ENCODE peak calls at places on chromosomes 2 and 18, in six cellular contexts. One of them, this sample, is unnamed.

GRCh38 chr2:199704358-199705238 is 146.4 kb downstream of the FTCDNL1 start:
- DNase-seq in type B pancreatic cell: no peak
- DNase-seq in fibroblast of mammary gland: peak
- DNase-seq in AG04450: no peak
- DNase-seq in fibroblast of pulmonary artery: peak
- DNase-seq in glutamatergic neuron: peak
- DNase-seq in this sample: no peak

GRCh38 chr2:77816618-77817017 is 294.4 kb upstream of the LRRTM4 start:
- DNase-seq in type B pancreatic cell: no peak
- DNase-seq in fibroblast of mammary gland: no peak
- DNase-seq in AG04450: no peak
- DNase-seq in fibroblast of pulmonary artery: no peak
- DNase-seq in glutamatergic neuron: no peak
- DNase-seq in this sample: no peak

GRCh38 chr2:200944467-200945394 is 18.7 kb downstream of the ORC2 start:
- DNase-seq in type B pancreatic cell: no peak
- DNase-seq in fibroblast of mammary gland: peak
- DNase-seq in AG04450: peak
- DNase-seq in fibroblast of pulmonary artery: peak
- DNase-seq in glutamatergic neuron: no peak
- DNase-seq in this sample: no peak

GRCh38 chr18:36321636-36322407 is 24.3 kb downstream of the FHOD3 start:
- DNase-seq in type B pancreatic cell: peak
- DNase-seq in fibroblast of mammary gland: no peak
- DNase-seq in AG04450: no peak
- DNase-seq in fibroblast of pulmonary artery: peak
- DNase-seq in glutamatergic neuron: no peak
- DNase-seq in this sample: peak

GRCh38 chr18:38307919-38308318 is 742.3 kb upstream of the CELF4 start:
- DNase-seq in type B pancreatic cell: no peak
- DNase-seq in fibroblast of mammary gland: no peak
- DNase-seq in AG04450: no peak
- DNase-seq in fibroblast of pulmonary artery: no peak
- DNase-seq in glutamatergic neuron: no peak
- DNase-seq in this sample: no peak

GRCh38 chr2:216341151-216341550 is 31.1 kb downstream of the MARCHF4 start:
- DNase-seq in type B pancreatic cell: no peak
- DNase-seq in fibroblast of mammary gland: peak
- DNase-seq in AG04450: no peak
- DNase-seq in fibroblast of pulmonary artery: no peak
- DNase-seq in glutamatergic neuron: peak
- DNase-seq in this sample: no peak

GRCh38 chr18:80068571-80069272 is 34.5 kb downstream of the RBFA start:
- DNase-seq in type B pancreatic cell: no peak
- DNase-seq in fibroblast of mammary gland: no peak
- DNase-seq in AG04450: no peak
- DNase-seq in fibroblast of pulmonary artery: no peak
- DNase-seq in glutamatergic neuron: no peak
- DNase-seq in this sample: no peak

GRCh38 chr2:160322320-160322719 is 122.2 kb upstream of the ITGB6 start:
- DNase-seq in type B pancreatic cell: no peak
- DNase-seq in fibroblast of mammary gland: no peak
- DNase-seq in AG04450: no peak
- DNase-seq in fibroblast of pulmonary artery: no peak
- DNase-seq in glutamatergic neuron: no peak
- DNase-seq in this sample: no peak

GRCh38 chr2:127003028-127003800 is 103.7 kb downstream of the BIN1 start:
- DNase-seq in type B pancreatic cell: no peak
- DNase-seq in fibroblast of mammary gland: no peak
- DNase-seq in AG04450: no peak
- DNase-seq in fibroblast of pulmonary artery: no peak
- DNase-seq in glutamatergic neuron: no peak
- DNase-seq in this sample: no peak

GRCh38 chr2:180707867-180708205 is 272.6 kb upstream of the UBE2E3 start:
- DNase-seq in type B pancreatic cell: no peak
- DNase-seq in fibroblast of mammary gland: peak
- DNase-seq in AG04450: peak
- DNase-seq in fibroblast of pulmonary artery: peak
- DNase-seq in glutamatergic neuron: no peak
- DNase-seq in this sample: no peak

GRCh38 chr2:107325983-107326786 is 440.2 kb upstream of the ST6GAL2 start:
- DNase-seq in type B pancreatic cell: no peak
- DNase-seq in fibroblast of mammary gland: peak
- DNase-seq in AG04450: no peak
- DNase-seq in fibroblast of pulmonary artery: peak
- DNase-seq in glutamatergic neuron: no peak
- DNase-seq in this sample: no peak

GRCh38 chr2:95377724-95378123 is 24.8 kb upstream of the FAHD2A start:
- DNase-seq in type B pancreatic cell: no peak
- DNase-seq in fibroblast of mammary gland: no peak
- DNase-seq in AG04450: no peak
- DNase-seq in fibroblast of pulmonary artery: no peak
- DNase-seq in glutamatergic neuron: no peak
- DNase-seq in this sample: peak

GRCh38 chr2:95380280-95380679 is 22.2 kb upstream of the FAHD2A start:
- DNase-seq in type B pancreatic cell: no peak
- DNase-seq in fibroblast of mammary gland: no peak
- DNase-seq in AG04450: no peak
- DNase-seq in fibroblast of pulmonary artery: no peak
- DNase-seq in glutamatergic neuron: no peak
- DNase-seq in this sample: peak

GRCh38 chr2:95380731-95381130 is 21.8 kb upstream of the FAHD2A start:
- DNase-seq in type B pancreatic cell: no peak
- DNase-seq in fibroblast of mammary gland: no peak
- DNase-seq in AG04450: no peak
- DNase-seq in fibroblast of pulmonary artery: no peak
- DNase-seq in glutamatergic neuron: no peak
- DNase-seq in this sample: no peak

GRCh38 chr2:95381212-95382127 is 21.0 kb upstream of the FAHD2A start:
- DNase-seq in type B pancreatic cell: no peak
- DNase-seq in fibroblast of mammary gland: no peak
- DNase-seq in AG04450: no peak
- DNase-seq in fibroblast of pulmonary artery: no peak
- DNase-seq in glutamatergic neuron: no peak
- DNase-seq in this sample: peak

GRCh38 chr2:95379616-95379925 is 22.9 kb upstream of the FAHD2A start:
- DNase-seq in type B pancreatic cell: no peak
- DNase-seq in fibroblast of mammary gland: no peak
- DNase-seq in AG04450: no peak
- DNase-seq in fibroblast of pulmonary artery: no peak
- DNase-seq in glutamatergic neuron: no peak
- DNase-seq in this sample: no peak
- TF ChIP-seq CTCF in type B pancreatic cell: peak
- TF ChIP-seq CTCF in fibroblast of mammary gland: peak
- TF ChIP-seq CTCF in AG04450: no peak
- TF ChIP-seq CTCF in fibroblast of pulmonary artery: peak
- TF ChIP-seq CTCF in glutamatergic neuron: no peak
- TF ChIP-seq CTCF in this sample: no peak

DNA sequence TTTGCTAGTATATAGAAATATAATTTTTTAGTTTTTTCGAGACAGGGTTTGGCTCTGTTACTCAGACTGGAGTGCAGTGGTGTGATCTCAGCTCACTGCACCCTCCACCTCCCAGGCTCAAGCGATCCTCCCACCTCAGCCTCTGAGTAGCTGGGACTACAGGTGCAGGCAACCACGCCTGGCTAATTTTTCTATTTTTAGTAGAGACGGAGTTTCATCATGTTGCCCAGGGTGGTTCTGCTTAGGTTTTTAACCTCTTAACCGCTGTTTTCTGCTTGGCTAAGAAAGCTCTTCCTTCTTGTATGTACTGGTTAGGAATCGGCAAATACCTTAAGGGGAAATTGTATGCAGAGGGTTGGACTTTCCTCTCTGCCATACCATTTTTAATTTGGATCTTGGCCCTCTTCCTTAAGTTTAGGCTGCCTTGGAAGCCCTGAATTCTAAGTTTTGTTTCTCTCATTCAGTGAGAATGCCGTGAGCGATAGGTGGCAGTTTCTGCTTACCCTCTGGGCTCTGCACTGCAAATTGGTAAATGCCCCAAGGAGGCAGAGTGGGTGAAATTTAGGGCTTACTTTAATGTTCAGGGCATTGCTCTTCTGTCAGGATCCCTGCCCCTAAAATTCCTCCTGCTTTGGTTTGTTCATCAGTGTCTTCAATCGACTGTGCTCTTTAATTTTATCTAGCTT is 32.3 kb downstream of the EML6 start:
- DNase-seq in type B pancreatic cell: no peak
- DNase-seq in fibroblast of mammary gland: no peak
- DNase-seq in AG04450: no peak
- DNase-seq in fibroblast of pulmonary artery: no peak
- DNase-seq in glutamatergic neuron: no peak
- DNase-seq in this sample: no peak
- TF ChIP-seq CTCF in type B pancreatic cell: no peak
- TF ChIP-seq CTCF in fibroblast of mammary gland: no peak
- TF ChIP-seq CTCF in AG04450: no peak
- TF ChIP-seq CTCF in fibroblast of pulmonary artery: no peak
- TF ChIP-seq CTCF in glutamatergic neuron: no peak
- TF ChIP-seq CTCF in this sample: no peak

DNA sequence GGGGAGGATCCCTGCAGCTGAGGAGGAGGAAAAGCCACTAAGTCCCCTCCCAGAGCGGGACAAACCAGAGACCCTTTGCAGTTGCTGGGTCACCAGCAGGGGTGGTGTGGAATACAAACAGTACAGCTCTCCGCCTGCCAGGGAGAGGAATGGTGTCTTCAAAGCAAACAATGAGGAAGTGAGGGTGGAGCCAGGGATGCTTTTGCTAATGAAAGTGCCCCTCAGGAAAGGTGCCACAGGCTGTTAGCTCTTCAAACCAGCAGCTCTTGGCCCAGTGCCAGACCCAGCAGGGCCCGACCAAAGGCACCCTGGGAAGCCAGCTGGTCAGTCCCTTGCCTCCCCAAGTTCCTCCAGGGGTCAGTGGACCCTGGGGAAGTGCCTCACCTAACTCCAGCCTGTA is 102.8 kb downstream of the HIBCH start:
- DNase-seq in type B pancreatic cell: peak
- DNase-seq in fibroblast of mammary gland: no peak
- DNase-seq in AG04450: no peak
- DNase-seq in fibroblast of pulmonary artery: no peak
- DNase-seq in glutamatergic neuron: peak
- DNase-seq in this sample: no peak
- TF ChIP-seq CTCF in type B pancreatic cell: no peak
- TF ChIP-seq CTCF in fibroblast of mammary gland: no peak
- TF ChIP-seq CTCF in AG04450: no peak
- TF ChIP-seq CTCF in fibroblast of pulmonary artery: no peak
- TF ChIP-seq CTCF in glutamatergic neuron: no peak
- TF ChIP-seq CTCF in this sample: no peak

GRCh38 chr2:163133602-163134001 is 295.0 kb upstream of the KCNH7 start:
- DNase-seq in type B pancreatic cell: no peak
- DNase-seq in fibroblast of mammary gland: no peak
- DNase-seq in AG04450: no peak
- DNase-seq in fibroblast of pulmonary artery: peak
- DNase-seq in glutamatergic neuron: no peak
- DNase-seq in this sample: no peak

DNA sequence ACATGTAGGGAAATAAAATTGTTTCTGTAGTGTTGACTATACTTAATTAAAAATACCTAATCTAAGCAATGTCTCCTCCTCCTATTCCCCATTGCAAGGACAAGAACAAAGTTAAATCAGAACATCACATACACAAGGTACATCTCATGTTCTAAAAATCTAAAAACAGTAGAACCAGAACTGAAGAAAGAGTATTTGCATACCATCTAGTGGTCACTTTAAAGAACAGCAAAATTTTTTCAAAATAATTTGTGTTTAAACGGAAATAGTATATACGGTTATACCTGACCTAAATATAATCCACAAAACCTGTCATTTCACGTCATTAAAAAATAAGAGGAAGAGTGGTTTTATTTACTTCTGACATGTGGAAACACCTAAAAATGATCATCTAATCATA is 294.3 kb upstream of the KCNH7 start:
- DNase-seq in type B pancreatic cell: no peak
- DNase-seq in fibroblast of mammary gland: peak
- DNase-seq in AG04450: no peak
- DNase-seq in fibroblast of pulmonary artery: peak
- DNase-seq in glutamatergic neuron: no peak
- DNase-seq in this sample: no peak
- TF ChIP-seq CTCF in type B pancreatic cell: peak
- TF ChIP-seq CTCF in fibroblast of mammary gland: peak
- TF ChIP-seq CTCF in AG04450: peak
- TF ChIP-seq CTCF in fibroblast of pulmonary artery: peak
- TF ChIP-seq CTCF in glutamatergic neuron: peak
- TF ChIP-seq CTCF in this sample: no peak

GRCh38 chr2:197502201-197502600 is 2.0 kb downstream of the HSPE1 start:
- DNase-seq in type B pancreatic cell: no peak
- DNase-seq in fibroblast of mammary gland: no peak
- DNase-seq in AG04450: no peak
- DNase-seq in fibroblast of pulmonary artery: no peak
- DNase-seq in glutamatergic neuron: no peak
- DNase-seq in this sample: no peak

GRCh38 chr2:197500503-197501179 is 462 bp downstream of the HSPE1 start:
- DNase-seq in type B pancreatic cell: no peak
- DNase-seq in fibroblast of mammary gland: peak
- DNase-seq in AG04450: no peak
- DNase-seq in fibroblast of pulmonary artery: peak
- DNase-seq in glutamatergic neuron: no peak
- DNase-seq in this sample: no peak

GRCh38 chr2:197498937-197499593 is 575 bp downstream of the HSPD1 start:
- DNase-seq in type B pancreatic cell: peak
- DNase-seq in fibroblast of mammary gland: peak
- DNase-seq in AG04450: no peak
- DNase-seq in fibroblast of pulmonary artery: peak
- DNase-seq in glutamatergic neuron: peak
- DNase-seq in this sample: peak

GRCh38 chr2:197498627-197498936 is 1.1 kb downstream of the HSPD1 start:
- DNase-seq in type B pancreatic cell: no peak
- DNase-seq in fibroblast of mammary gland: no peak
- DNase-seq in AG04450: no peak
- DNase-seq in fibroblast of pulmonary artery: no peak
- DNase-seq in glutamatergic neuron: no peak
- DNase-seq in this sample: no peak

DNA sequence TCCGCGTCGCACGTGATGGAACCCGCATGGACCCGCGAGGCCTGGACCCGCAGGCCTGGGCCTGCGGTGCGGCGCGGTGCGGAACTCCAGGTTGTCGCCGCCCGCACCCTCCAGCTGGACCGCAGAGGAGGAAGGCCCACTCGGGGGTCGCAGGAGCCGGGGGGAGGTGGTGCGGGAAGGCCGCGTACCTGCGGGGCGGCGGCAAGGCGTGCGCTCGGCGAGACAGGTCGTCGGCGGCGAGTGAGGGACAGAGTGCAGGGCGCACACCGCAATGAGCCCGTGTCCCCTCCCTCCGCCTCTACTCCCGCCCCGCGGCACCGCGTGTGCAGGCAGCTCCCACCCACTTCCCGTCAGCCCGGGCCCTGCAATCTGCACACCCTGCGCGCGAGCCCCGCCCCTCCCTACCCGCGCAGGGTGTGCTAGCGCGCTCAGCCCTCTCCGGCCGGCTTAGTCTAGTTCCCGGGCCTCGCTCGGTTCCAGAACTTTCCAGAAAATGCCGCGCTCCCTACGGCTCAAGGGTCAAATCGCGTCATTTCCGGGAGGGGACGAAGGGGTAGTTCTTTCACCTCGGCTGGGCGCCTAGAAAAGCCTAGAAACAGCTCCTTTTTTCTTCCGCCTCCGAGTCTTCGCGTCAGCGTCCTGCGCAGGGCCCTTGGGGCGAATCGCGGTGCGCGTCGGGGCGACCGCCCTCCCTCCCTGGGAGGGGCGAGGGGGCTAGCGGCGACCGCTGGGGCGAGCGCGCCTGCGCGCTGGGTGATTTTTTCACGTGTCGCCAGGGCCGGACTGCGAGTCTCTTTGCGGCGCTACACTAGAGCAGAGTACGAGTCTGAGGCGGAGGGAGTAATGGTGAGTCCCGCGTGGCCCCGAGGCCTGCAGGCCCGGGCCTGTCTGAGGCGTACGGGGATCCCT is at the start of the genes HSPD1 and HSPE1:
- DNase-seq in type B pancreatic cell: peak
- DNase-seq in fibroblast of mammary gland: peak
- DNase-seq in AG04450: peak
- DNase-seq in fibroblast of pulmonary artery: peak
- DNase-seq in glutamatergic neuron: peak
- DNase-seq in this sample: peak
- TF ChIP-seq CTCF in type B pancreatic cell: no peak
- TF ChIP-seq CTCF in fibroblast of mammary gland: no peak
- TF ChIP-seq CTCF in AG04450: no peak
- TF ChIP-seq CTCF in fibroblast of pulmonary artery: no peak
- TF ChIP-seq CTCF in glutamatergic neuron: no peak
- TF ChIP-seq CTCF in this sample: no peak

This sample was measured in coronary artery.